ENCODE peak calls at places on chromosomes 5 and 9, in five cellular contexts. P is trophoblast cell, U is neuronal stem cell, L is IMR-90, D is H9. K is an unnamed sample.

GRCh38 chr9:77926314-77926959 is 105.2 kb downstream of the GNAQ start:
- DNase-seq in P (peak; percentile 60), L (peak; percentile 76), D (no peak), U (no peak), K (peak; percentile 64)

GRCh38 chr9:93552923-93553322 is 23.5 kb upstream of the PHF2 start:
- DNase-seq in L (no peak), D (no peak), U (no peak), P (no peak), K (no peak)

GRCh38 chr5:89337-90286 is 2.4 kb upstream of the PLEKHG4B start:
- DNase-seq in P (no peak), L (no peak), D (no peak), U (no peak), K (no peak)

GRCh38 chr9:91954841-91955471 is 4.9 kb upstream of the ROR2 start:
- DNase-seq in P (peak; percentile 62), L (peak; percentile 91), U (peak; percentile 60), D (peak; percentile 70), K (peak; percentile 69)

GRCh38 chr9:3696368-3696767 is 170.6 kb upstream of the RFX3 start:
- DNase-seq in U (no peak), L (no peak), D (no peak), P (no peak), K (no peak)

GRCh38 chr5:9832921-9833320 is 202.8 kb upstream of the TAS2R1 start:
- DNase-seq in U (no peak), D (no peak), L (no peak), P (no peak), K (no peak)

GRCh38 chr5:84623034-84623433 is 238.4 kb upstream of the EDIL3 start:
- DNase-seq in U (no peak), D (no peak), P (no peak), L (no peak), K (no peak)

GRCh38 chr9:105458404-105458803 is 10.6 kb downstream of the FSD1L start:
- DNase-seq in L (no peak), D (peak; percentile 72), P (no peak), U (no peak), K (no peak)

GRCh38 chr5:119332978-119333401 is 22.8 kb upstream of the TNFAIP8 start:
- DNase-seq in U (no peak), D (no peak), P (no peak), L (no peak), K (no peak)

GRCh38 chr5:6490693-6491092 is 42.0 kb downstream of the UBE2QL1 start:
- DNase-seq in D (no peak), L (no peak), P (no peak), U (no peak), K (no peak)

GRCh38 chr5:172886974-172887491 is 53.0 kb downstream of the ERGIC1 start:
- DNase-seq in L (peak; percentile 88), U (no peak), D (no peak), P (peak; percentile 100), K (peak; percentile 90)

GRCh38 chr9:71890042-71890680 is 20.8 kb downstream of the ABHD17B start:
- DNase-seq in U (no peak), L (no peak), P (no peak), D (no peak), K (no peak)

GRCh38 chr9:130912932-130913598 is 16.5 kb upstream of the QRFP start:
- DNase-seq in P (peak; percentile 94), L (peak; percentile 78), U (no peak), D (no peak), K (no peak)

GRCh38 chr9:137270929-137271695 is 6.4 kb upstream of the TOR4A start:
- DNase-seq in D (peak; percentile 29), P (no peak), L (no peak), U (no peak), K (no peak)

GRCh38 chr5:156534906-156535305 is 207.9 kb downstream of the SGCD start:
- DNase-seq in L (peak; percentile 45), D (no peak), U (no peak), P (no peak), K (no peak)

GRCh38 chr5:76175821-76176403 is 92.7 kb downstream of the SV2C start:
- DNase-seq in P (no peak), L (no peak), D (no peak), U (no peak), K (no peak)

GRCh38 chr5:59845733-59846132 is 47.8 kb downstream of the PDE4D start:
- DNase-seq in D (no peak), U (no peak), L (peak; percentile 58), P (peak; percentile 44), K (peak; percentile 67)

GRCh38 chr9:116978155-116978554 is 291.1 kb downstream of the TRIM32 start:
- DNase-seq in P (peak; percentile 19), U (no peak), L (no peak), D (no peak), K (no peak)

GRCh38 chr5:174532453-174533126 is 191.8 kb upstream of the MSX2 start:
- DNase-seq in P (peak; percentile 98), U (peak; percentile 55), D (peak; percentile 95), L (peak; percentile 98), K (peak; percentile 98)

GRCh38 chr9:133463234-133463863 is 3.6 kb downstream of the CACFD1 start:
- DNase-seq in U (no peak), P (peak; percentile 11), L (no peak), D (peak; percentile 81), K (no peak)

GRCh38 chr9:372143-372542 is 157.5 kb downstream of the DOCK8 start:
- DNase-seq in D (no peak), L (no peak), U (no peak), P (no peak), K (no peak)

GRCh38 chr9:115250646-115251045 is 132.7 kb upstream of the TNC start:
- DNase-seq in P (no peak), U (no peak), L (peak; percentile 98), D (peak; percentile 31), K (peak; percentile 96)

GRCh38 chr9:134360897-134361296 is 34.6 kb downstream of the RXRA start:
- DNase-seq in P (no peak), L (no peak), D (no peak), U (no peak), K (no peak)

DNA sequence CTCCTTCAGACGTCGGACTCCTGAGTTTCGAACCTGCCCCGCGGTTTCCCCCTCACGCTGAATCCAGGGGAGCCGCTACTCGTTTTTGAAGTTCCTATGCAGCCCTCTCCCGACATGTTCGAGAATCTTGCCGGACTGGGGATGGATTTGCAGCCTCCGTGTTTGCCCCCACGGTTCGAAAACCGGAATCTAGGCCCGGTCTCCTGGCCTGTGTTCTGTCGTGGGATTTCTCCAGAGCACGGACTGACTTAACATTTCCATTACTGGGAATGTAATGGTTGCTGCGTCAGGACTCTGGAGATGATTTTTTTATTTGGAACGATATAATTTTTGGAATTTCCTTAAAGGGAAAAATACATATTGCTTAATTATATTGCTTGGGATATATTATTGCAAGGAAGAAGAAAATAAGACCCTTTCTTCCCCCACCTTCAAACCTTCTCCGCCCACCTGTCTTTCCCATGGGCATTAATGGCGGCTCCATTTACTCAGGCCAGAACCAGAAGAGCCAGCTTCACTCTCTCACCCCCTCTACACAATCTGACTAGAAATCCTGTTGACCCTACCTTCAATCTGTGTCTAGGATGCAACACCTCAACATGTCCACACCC is 8.5 kb upstream of the MGAT1 start:
- DNase-seq in U (no peak), L (no peak), D (no peak), P (no peak), K (peak; percentile 56)
- H3K23ac ChIP-seq in U (peak overlapping the region; percentile 99), L (peak overlapping the region; percentile 69), D (no peak overlapping the region), P (no peak overlapping the region), K (no peak overlapping the region)

DNA sequence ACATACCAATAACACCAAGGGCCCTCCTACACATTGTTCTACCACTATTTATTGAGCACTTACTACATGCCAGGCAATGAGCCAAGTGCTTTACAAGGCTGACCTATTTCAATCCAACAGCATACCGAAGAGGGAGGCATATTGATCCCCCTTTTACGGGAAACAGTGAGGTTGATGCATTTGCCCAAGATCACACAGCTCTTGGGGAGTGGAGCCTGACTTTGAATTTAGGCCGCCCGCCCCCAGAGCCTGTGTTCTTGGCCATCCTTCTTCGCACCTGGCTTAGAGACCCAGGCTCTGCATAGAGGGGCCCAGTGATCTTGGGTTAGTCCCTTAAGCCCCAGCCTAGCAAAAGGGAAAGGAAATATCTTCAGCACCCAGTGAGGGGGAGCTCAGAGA is 158.1 kb upstream of the IER5L start:
- DNase-seq in P (no peak), D (no peak), U (no peak), L (peak; percentile 46), K (no peak)
- H3K23ac ChIP-seq in P (no peak overlapping the region), D (no peak overlapping the region), U (no peak overlapping the region), L (peak overlapping the region; percentile 88), K (no peak overlapping the region)

GRCh38 chr5:38557792-38558191 is 1.3 kb upstream of the LIFR start:
- DNase-seq in D (no peak), P (no peak), L (no peak), U (no peak), K (no peak)

GRCh38 chr5:38556115-38556598 is 289 bp downstream of the LIFR start:
- DNase-seq in L (no peak), U (no peak), D (no peak), P (peak; percentile 88), K (no peak)

GRCh38 chr5:38557309-38557710 is 864 bp upstream of the LIFR start:
- DNase-seq in L (no peak), U (no peak), P (no peak), D (no peak), K (no peak)

GRCh38 chr5:38555354-38556114 is 912 bp downstream of the LIFR start:
- DNase-seq in D (no peak), U (no peak), P (peak; percentile 17), L (no peak), K (no peak)

GRCh38 chr5:38556599-38557308 is at the start of gene LIFR:
- DNase-seq in L (peak; percentile 74), D (peak; percentile 78), U (peak; percentile 85), P (peak; percentile 83), K (peak; percentile 86)
- H3K23ac ChIP-seq in L (peak within 1 kb of the TSS; percentile 90), D (no peak within 1 kb of the TSS), U (peak within 1 kb of the TSS; percentile 99), P (no peak within 1 kb of the TSS), K (peak within 1 kb of the TSS; percentile 79)

GRCh38 chr5:93587919-93588585 is 5.0 kb downstream of the NR2F1 start:
- DNase-seq in U (no peak), D (peak; percentile 68), L (no peak), P (no peak), K (peak; percentile 46)

GRCh38 chr5:93589348-93589662 is 6.3 kb downstream of the NR2F1 start:
- DNase-seq in P (no peak), U (no peak), L (no peak), D (no peak), K (peak; percentile 19)

GRCh38 chr5:93586948-93587918 is 4.2 kb downstream of the NR2F1 start:
- DNase-seq in D (no peak), P (no peak), U (no peak), L (peak; percentile 60), K (peak; percentile 59)

GRCh38 chr5:93589812-93590215 is 6.8 kb downstream of the NR2F1 start:
- DNase-seq in D (no peak), P (no peak), L (no peak), U (no peak), K (peak; percentile 40)

DNA sequence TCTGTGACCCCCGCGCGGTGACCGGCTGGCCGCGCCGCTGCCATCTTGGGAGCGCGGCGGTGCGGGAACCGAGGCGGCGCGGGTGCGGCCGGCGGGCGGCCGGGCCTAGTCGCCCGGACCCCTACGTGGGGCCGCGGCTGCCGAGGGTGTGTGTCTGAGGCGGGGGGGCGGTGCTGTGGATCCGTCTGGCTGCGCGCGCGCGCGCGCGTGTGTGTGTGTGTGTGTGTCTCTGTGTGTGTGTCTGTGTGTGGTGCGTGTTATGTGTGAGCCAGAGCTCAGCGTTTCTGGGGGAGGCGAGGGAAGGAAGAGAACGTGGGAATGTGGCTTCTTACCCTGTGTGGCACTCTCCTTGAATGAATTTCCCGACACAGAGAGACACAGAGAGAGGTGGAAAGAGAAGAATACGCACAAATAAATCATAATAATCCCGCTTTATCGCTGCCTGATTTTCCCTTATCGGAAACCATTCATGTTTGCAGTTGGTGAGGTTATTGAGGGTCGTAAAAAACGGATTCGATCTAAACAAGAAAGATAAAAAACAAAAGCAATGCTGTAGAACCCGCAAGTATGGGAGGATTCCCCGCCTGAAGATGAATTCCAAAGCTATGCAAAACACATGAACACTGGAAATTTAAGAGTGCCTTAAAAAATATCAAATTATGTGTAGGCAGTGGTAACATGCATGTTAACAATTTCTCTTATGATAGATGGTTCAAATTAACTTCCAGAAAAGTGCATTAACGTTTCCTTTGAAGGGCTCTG is 5.7 kb downstream of the NR2F1 start:
- DNase-seq in P (no peak), U (no peak), D (peak; percentile 25), L (peak; percentile 59), K (peak; percentile 46)
- H3K23ac ChIP-seq in P (no peak overlapping the region), U (no peak overlapping the region), D (no peak overlapping the region), L (peak overlapping the region; percentile 93), K (no peak overlapping the region)

K was measured in mesenchymal stem cell.